ENCODE peak calls at places on chromosome 20, in ten cellular contexts. One of them, this sample, is unnamed.

GRCh38 chr20:51446656-51447055 is 95.9 kb downstream of the NFATC2 start:
- DNase-seq in hippocampal formation: no peak
- DNase-seq in adipocyte: peak; percentile 79
- DNase-seq in NCI-H345: no peak
- DNase-seq in stimulated activated CD4-positive, alpha-beta T cell treated with anti-CD3 and anti-CD28 coated beads, Interleukin-15, amount 100 ng/mL, for 48 hours: no peak
- DNase-seq in iris pigment epithelial cell: peak; percentile 75
- DNase-seq in HFFc6: peak; percentile 78
- DNase-seq in iPS-NIHi11: no peak
- DNase-seq in upper lobe of right lung: no peak
- DNase-seq in HCEC 1CT: peak; percentile 78
- DNase-seq in this sample: no peak

GRCh38 chr20:40865095-40865494 is 163.5 kb upstream of the TOP1 start:
- DNase-seq in hippocampal formation: no peak
- DNase-seq in adipocyte: no peak
- DNase-seq in NCI-H345: no peak
- DNase-seq in stimulated activated CD4-positive, alpha-beta T cell treated with anti-CD3 and anti-CD28 coated beads, Interleukin-15, amount 100 ng/mL, for 48 hours: no peak
- DNase-seq in iris pigment epithelial cell: no peak
- DNase-seq in HFFc6: no peak
- DNase-seq in iPS-NIHi11: no peak
- DNase-seq in upper lobe of right lung: no peak
- DNase-seq in HCEC 1CT: no peak
- DNase-seq in this sample: no peak

GRCh38 chr20:34473262-34473883 is 42.8 kb upstream of the DYNLRB1 start:
- DNase-seq in hippocampal formation: peak; percentile 32
- DNase-seq in adipocyte: peak; percentile 58
- DNase-seq in NCI-H345: peak; percentile 25
- DNase-seq in stimulated activated CD4-positive, alpha-beta T cell treated with anti-CD3 and anti-CD28 coated beads, Interleukin-15, amount 100 ng/mL, for 48 hours: peak; percentile 25
- DNase-seq in iris pigment epithelial cell: peak; percentile 62
- DNase-seq in HFFc6: peak; percentile 11
- DNase-seq in iPS-NIHi11: peak; percentile 45
- DNase-seq in upper lobe of right lung: no peak
- DNase-seq in HCEC 1CT: peak; percentile 13
- DNase-seq in this sample: no peak

GRCh38 chr20:50991076-50991475 is 31.8 kb downstream of the KCNG1 start:
- DNase-seq in hippocampal formation: no peak
- DNase-seq in adipocyte: no peak
- DNase-seq in NCI-H345: no peak
- DNase-seq in stimulated activated CD4-positive, alpha-beta T cell treated with anti-CD3 and anti-CD28 coated beads, Interleukin-15, amount 100 ng/mL, for 48 hours: no peak
- DNase-seq in iris pigment epithelial cell: no peak
- DNase-seq in HFFc6: no peak
- DNase-seq in iPS-NIHi11: no peak
- DNase-seq in upper lobe of right lung: no peak
- DNase-seq in HCEC 1CT: no peak
- DNase-seq in this sample: no peak

GRCh38 chr20:62735331-62735821 is 26.7 kb downstream of the NTSR1 start:
- DNase-seq in hippocampal formation: no peak
- DNase-seq in adipocyte: no peak
- DNase-seq in NCI-H345: no peak
- DNase-seq in stimulated activated CD4-positive, alpha-beta T cell treated with anti-CD3 and anti-CD28 coated beads, Interleukin-15, amount 100 ng/mL, for 48 hours: peak; percentile 15
- DNase-seq in iris pigment epithelial cell: no peak
- DNase-seq in HFFc6: peak; percentile 11
- DNase-seq in iPS-NIHi11: no peak
- DNase-seq in upper lobe of right lung: peak; percentile 44
- DNase-seq in HCEC 1CT: no peak
- DNase-seq in this sample: peak; percentile 44

GRCh38 chr20:46088409-46089075 is 1.2 kb downstream of the NCOA5 start:
- DNase-seq in hippocampal formation: no peak
- DNase-seq in adipocyte: peak; percentile 39
- DNase-seq in NCI-H345: peak; percentile 15
- DNase-seq in stimulated activated CD4-positive, alpha-beta T cell treated with anti-CD3 and anti-CD28 coated beads, Interleukin-15, amount 100 ng/mL, for 48 hours: no peak
- DNase-seq in iris pigment epithelial cell: peak; percentile 24
- DNase-seq in HFFc6: peak; percentile 42
- DNase-seq in iPS-NIHi11: no peak
- DNase-seq in upper lobe of right lung: no peak
- DNase-seq in HCEC 1CT: peak; percentile 5
- DNase-seq in this sample: no peak

GRCh38 chr20:20635006-20635405 is 77.4 kb downstream of the RALGAPA2 start:
- DNase-seq in hippocampal formation: no peak
- DNase-seq in adipocyte: no peak
- DNase-seq in NCI-H345: no peak
- DNase-seq in stimulated activated CD4-positive, alpha-beta T cell treated with anti-CD3 and anti-CD28 coated beads, Interleukin-15, amount 100 ng/mL, for 48 hours: no peak
- DNase-seq in iris pigment epithelial cell: no peak
- DNase-seq in HFFc6: no peak
- DNase-seq in iPS-NIHi11: no peak
- DNase-seq in upper lobe of right lung: no peak
- DNase-seq in HCEC 1CT: no peak
- DNase-seq in this sample: no peak

GRCh38 chr20:11012975-11013374 is 339.2 kb upstream of the JAG1 start:
- DNase-seq in hippocampal formation: no peak
- DNase-seq in adipocyte: peak; percentile 77
- DNase-seq in NCI-H345: no peak
- DNase-seq in stimulated activated CD4-positive, alpha-beta T cell treated with anti-CD3 and anti-CD28 coated beads, Interleukin-15, amount 100 ng/mL, for 48 hours: no peak
- DNase-seq in iris pigment epithelial cell: peak; percentile 50
- DNase-seq in HFFc6: no peak
- DNase-seq in iPS-NIHi11: no peak
- DNase-seq in upper lobe of right lung: no peak
- DNase-seq in HCEC 1CT: no peak
- DNase-seq in this sample: no peak

GRCh38 chr20:21510414-21510971 is 3.4 kb downstream of the NKX2-2 start:
- DNase-seq in hippocampal formation: peak; percentile 24
- DNase-seq in adipocyte: no peak
- DNase-seq in NCI-H345: no peak
- DNase-seq in stimulated activated CD4-positive, alpha-beta T cell treated with anti-CD3 and anti-CD28 coated beads, Interleukin-15, amount 100 ng/mL, for 48 hours: no peak
- DNase-seq in iris pigment epithelial cell: no peak
- DNase-seq in HFFc6: no peak
- DNase-seq in iPS-NIHi11: no peak
- DNase-seq in upper lobe of right lung: no peak
- DNase-seq in HCEC 1CT: no peak
- DNase-seq in this sample: no peak

GRCh38 chr20:61976650-61977332 is 88.9 kb downstream of the TAF4 start:
- DNase-seq in hippocampal formation: no peak
- DNase-seq in adipocyte: no peak
- DNase-seq in NCI-H345: peak; percentile 97
- DNase-seq in stimulated activated CD4-positive, alpha-beta T cell treated with anti-CD3 and anti-CD28 coated beads, Interleukin-15, amount 100 ng/mL, for 48 hours: no peak
- DNase-seq in iris pigment epithelial cell: no peak
- DNase-seq in HFFc6: no peak
- DNase-seq in iPS-NIHi11: no peak
- DNase-seq in upper lobe of right lung: no peak
- DNase-seq in HCEC 1CT: no peak
- DNase-seq in this sample: no peak

GRCh38 chr20:23019403-23019802 is 15.7 kb upstream of the SSTR4 start:
- DNase-seq in hippocampal formation: peak; percentile 58
- DNase-seq in adipocyte: no peak
- DNase-seq in NCI-H345: no peak
- DNase-seq in stimulated activated CD4-positive, alpha-beta T cell treated with anti-CD3 and anti-CD28 coated beads, Interleukin-15, amount 100 ng/mL, for 48 hours: no peak
- DNase-seq in iris pigment epithelial cell: no peak
- DNase-seq in HFFc6: no peak
- DNase-seq in iPS-NIHi11: no peak
- DNase-seq in upper lobe of right lung: no peak
- DNase-seq in HCEC 1CT: no peak
- DNase-seq in this sample: no peak

GRCh38 chr20:19285424-19285823 is 73.0 kb downstream of the SLC24A3 start:
- DNase-seq in hippocampal formation: no peak
- DNase-seq in adipocyte: no peak
- DNase-seq in NCI-H345: no peak
- DNase-seq in stimulated activated CD4-positive, alpha-beta T cell treated with anti-CD3 and anti-CD28 coated beads, Interleukin-15, amount 100 ng/mL, for 48 hours: no peak
- DNase-seq in iris pigment epithelial cell: no peak
- DNase-seq in HFFc6: no peak
- DNase-seq in iPS-NIHi11: no peak
- DNase-seq in upper lobe of right lung: no peak
- DNase-seq in HCEC 1CT: no peak
- DNase-seq in this sample: no peak

GRCh38 chr20:54058420-54059139 is 11.8 kb downstream of the BCAS1 start:
- DNase-seq in hippocampal formation: no peak
- DNase-seq in adipocyte: no peak
- DNase-seq in NCI-H345: no peak
- DNase-seq in stimulated activated CD4-positive, alpha-beta T cell treated with anti-CD3 and anti-CD28 coated beads, Interleukin-15, amount 100 ng/mL, for 48 hours: no peak
- DNase-seq in iris pigment epithelial cell: no peak
- DNase-seq in HFFc6: no peak
- DNase-seq in iPS-NIHi11: no peak
- DNase-seq in upper lobe of right lung: no peak
- DNase-seq in HCEC 1CT: no peak
- DNase-seq in this sample: no peak

This sample was measured in CD14-positive monocyte.